ENCODE peak calls at places on chromosomes 3 and 15, in ten cellular contexts. O is GM12865, G is nephron progenitor cell, H is heart right ventricle, J is endothelial cell of umbilical vein, Y is A549, W is uterus, U is GM10248, M is GM06990, T is IMR-90. E is an unnamed sample.

GRCh38 chr3:153293222-153293621 is 131.2 kb downstream of the RAP2B start:
- DNase-seq in O (no peak), G (no peak), H (no peak), J (no peak), Y (no peak), W (no peak), U (no peak), M (no peak), T (peak; percentile 78), E (no peak)

GRCh38 chr15:96171271-96171739 is 159.2 kb upstream of the NR2F2 start:
- DNase-seq in O (no peak), G (no peak), H (no peak), J (no peak), Y (peak; percentile 28), W (no peak), U (no peak), M (no peak), T (no peak), E (no peak)

GRCh38 chr3:53658613-53659193 is 164.3 kb downstream of the CACNA1D start:
- DNase-seq in O (no peak), G (no peak), H (no peak), J (no peak), Y (no peak), W (no peak), U (no peak), M (no peak), T (no peak), E (no peak)

GRCh38 chr3:129182390-129183180 is 1.1 kb downstream of the CNBP start:
- DNase-seq in O (peak; percentile 54), G (no peak), H (no peak), J (peak; percentile 52), Y (no peak), W (no peak), U (no peak), M (no peak), T (peak; percentile 50), E (no peak)

GRCh38 chr3:110881069-110881468 is 190.5 kb upstream of the NECTIN3 start:
- DNase-seq in O (peak; percentile 47), G (no peak), H (peak; percentile 33), J (peak; percentile 6), Y (no peak), W (peak; percentile 12), U (no peak), M (no peak), T (peak; percentile 54), E (no peak)

GRCh38 chr3:86793786-86794185 is 197.2 kb downstream of the VGLL3 start:
- DNase-seq in O (no peak), G (no peak), H (no peak), J (no peak), Y (no peak), W (peak; percentile 42), U (no peak), M (no peak), T (peak; percentile 97), E (no peak)

GRCh38 chr15:50109086-50109987 is 9.7 kb downstream of the ATP8B4 start:
- DNase-seq in O (peak; percentile 15), G (no peak), H (no peak), J (no peak), Y (no peak), W (no peak), U (no peak), M (no peak), T (peak; percentile 35), E (no peak)

GRCh38 chr3:59185586-59186381 is 136.0 kb upstream of the CFAP20DC start:
- DNase-seq in O (no peak), G (peak; percentile 13), H (no peak), J (no peak), Y (no peak), W (no peak), U (no peak), M (no peak), T (peak; percentile 19), E (no peak)

GRCh38 chr3:42256135-42256819 is 9.7 kb downstream of the CCK start:
- DNase-seq in O (no peak), G (no peak), H (no peak), J (peak; percentile 37), Y (peak; percentile 15), W (no peak), U (no peak), M (no peak), T (peak; percentile 56), E (no peak)

GRCh38 chr3:62007036-62007435 is 366.3 kb downstream of the FEZF2 start:
- DNase-seq in O (no peak), G (no peak), H (no peak), J (no peak), Y (no peak), W (no peak), U (no peak), M (no peak), T (peak; percentile 5), E (no peak)

DNA sequence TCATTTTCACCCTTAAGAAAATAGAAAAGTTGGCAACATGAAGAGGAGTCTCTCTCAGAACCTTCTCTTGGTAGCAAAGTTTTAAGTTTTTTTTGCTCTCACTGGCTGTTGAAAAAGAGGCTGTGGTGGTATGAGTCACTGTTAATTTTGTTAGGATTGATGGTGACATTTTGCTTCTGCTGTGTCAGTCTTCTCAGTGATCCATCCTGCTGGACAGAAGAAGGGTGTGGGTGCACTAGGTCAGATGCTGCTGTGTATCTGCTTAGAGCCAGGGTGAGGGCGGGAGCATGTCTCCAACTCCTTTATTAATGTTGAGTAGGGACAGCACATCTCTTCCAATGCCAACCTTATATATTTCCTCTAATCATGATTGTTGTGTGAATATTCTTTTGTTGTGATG is 369.5 kb downstream of the FEZF2 start:
- DNase-seq in O (no peak), G (no peak), H (no peak), J (no peak), Y (no peak), W (no peak), U (no peak), M (no peak), T (peak; percentile 5), E (no peak)
- TF ChIP-seq CTCF in O (no peak), G (no peak), H (no peak), J (no peak), Y (no peak), W (no peak), U (no peak), M (no peak), T (no peak), E (no peak)

GRCh38 chr3:171528102-171528501 is 67.9 kb upstream of the TNIK start:
- DNase-seq in O (no peak), G (no peak), H (no peak), J (no peak), Y (no peak), W (no peak), U (no peak), M (no peak), T (peak; percentile 35), E (no peak)
- TF ChIP-seq CTCF in O (no peak), G (no peak), H (no peak), J (no peak), Y (no peak), W (no peak), U (no peak), M (no peak), T (no peak), E (no peak)

GRCh38 chr3:164024786-164025185 is 1053.5 kb downstream of the SI start:
- DNase-seq in O (no peak), G (no peak), H (no peak), J (no peak), Y (no peak), W (no peak), U (no peak), M (no peak), T (no peak), E (no peak)

DNA sequence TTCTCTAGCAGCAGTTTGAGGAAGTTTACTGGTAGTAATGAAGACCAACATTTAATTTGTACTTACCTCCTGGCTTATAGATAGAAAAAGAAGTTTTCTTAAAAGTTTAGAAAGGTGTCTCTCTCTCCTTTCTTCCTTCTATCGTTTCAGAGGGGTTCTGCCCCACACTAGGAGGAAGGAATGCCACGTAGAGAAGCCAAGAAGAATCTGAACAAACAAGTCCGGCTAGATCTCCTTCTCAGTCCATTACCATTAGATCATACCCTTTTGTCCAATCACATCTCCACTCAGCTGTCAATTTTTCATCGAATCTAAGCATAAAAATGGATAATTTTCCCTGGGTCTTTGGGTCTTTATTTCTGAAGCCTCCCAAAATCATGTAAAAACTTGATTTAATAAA is 1048.1 kb downstream of the SI start:
- DNase-seq in O (no peak), G (no peak), H (no peak), J (no peak), Y (no peak), W (no peak), U (no peak), M (no peak), T (no peak), E (no peak)
- TF ChIP-seq CTCF in O (no peak), G (no peak), H (no peak), J (no peak), Y (no peak), W (no peak), U (no peak), M (no peak), T (no peak), E (no peak)

GRCh38 chr3:168095611-168096209 is at the start of gene GOLIM4:
- DNase-seq in O (peak; percentile 99), G (peak; percentile 92), H (peak; percentile 96), J (peak; percentile 97), Y (peak; percentile 66), W (peak; percentile 92), U (peak; percentile 96), M (peak; percentile 97), T (peak; percentile 97), E (peak; percentile 95)
- TF ChIP-seq CTCF in O (peak; percentile 21), G (no peak), H (no peak), J (no peak), Y (no peak), W (no peak), U (peak; percentile 30), M (peak; percentile 35), T (no peak), E (no peak)

GRCh38 chr3:189192725-189193124 is 21.0 kb downstream of the TPRG1 start:
- DNase-seq in O (no peak), G (no peak), H (no peak), J (no peak), Y (no peak), W (no peak), U (no peak), M (no peak), T (no peak), E (no peak)

GRCh38 chr3:189195302-189195701 is 23.5 kb downstream of the TPRG1 start:
- DNase-seq in O (peak; percentile 3), G (no peak), H (no peak), J (no peak), Y (no peak), W (no peak), U (no peak), M (no peak), T (no peak), E (peak; percentile 29)
- TF ChIP-seq CTCF in O (peak; percentile 20), G (no peak), H (no peak), J (no peak), Y (no peak), W (no peak), U (no peak), M (peak; percentile 44), T (no peak), E (no peak)

GRCh38 chr15:83654379-83655236 is 685 bp downstream of the ADAMTSL3 start:
- DNase-seq in O (no peak), G (peak; percentile 53), H (peak; percentile 75), J (no peak), Y (no peak), W (peak; percentile 45), U (no peak), M (no peak), T (no peak), E (no peak)
- TF ChIP-seq CTCF in O (no peak), G (no peak), H (no peak), J (no peak), Y (no peak), W (no peak), U (no peak), M (no peak), T (no peak), E (no peak)